ENCODE peak calls at places on chromosomes 16 and 17, in seven cellular contexts. W is neural progenitor cell, O is HepG2, P is mesendoderm, F is fibroblast of lung, Q is sigmoid colon, Y is cardiac muscle cell. Z is an unnamed sample.

GRCh38 chr16:55566432-55567175 is at the start of gene CAPNS2:
- DNase-seq in W (no peak), O (no peak), P (no peak), F (no peak), Q (no peak), Y (no peak), Z (no peak)

GRCh38 chr16:89354325-89354724 is 136.0 kb downstream of the ANKRD11 start:
- DNase-seq in W (no peak), O (no peak), P (no peak), F (no peak), Q (no peak), Y (no peak), Z (no peak)

GRCh38 chr16:89184685-89185061 is 13.1 kb downstream of the CDH15 start:
- DNase-seq in W (no peak), O (no peak), P (no peak), F (no peak), Q (no peak), Y (no peak), Z (no peak)

GRCh38 chr16:78871241-78871640 is 729.3 kb downstream of the MAF start:
- DNase-seq in W (no peak), O (no peak), P (no peak), F (no peak), Q (no peak), Y (no peak), Z (no peak)

GRCh38 chr17:19275457-19276082 is 38.4 kb downstream of the EPN2 start:
- DNase-seq in W (no peak), O (no peak), P (no peak), F (no peak), Q (no peak), Y (no peak), Z (no peak)

GRCh38 chr16:12060751-12061150 is 84.2 kb downstream of the SNX29 start:
- DNase-seq in W (no peak), O (no peak), P (no peak), F (no peak), Q (peak), Y (no peak), Z (no peak)

GRCh38 chr17:11204991-11205390 is 36.0 kb upstream of the SHISA6 start:
- DNase-seq in W (no peak), O (no peak), P (no peak), F (no peak), Q (no peak), Y (no peak), Z (no peak)

GRCh38 chr17:78891406-78892061 is 11.5 kb downstream of the CEP295NL start:
- DNase-seq in W (no peak), O (no peak), P (no peak), F (no peak), Q (no peak), Y (no peak), Z (no peak)

GRCh38 chr16:30382398-30383015 is at the start of gene SEPTIN1:
- DNase-seq in W (no peak), O (no peak), P (no peak), F (no peak), Q (no peak), Y (no peak), Z (peak)

GRCh38 chr16:87107221-87107620 is 210.0 kb downstream of the C16orf95 start:
- DNase-seq in W (no peak), O (no peak), P (no peak), F (no peak), Q (no peak), Y (no peak), Z (no peak)

GRCh38 chr17:74119049-74119580 is 84.4 kb upstream of the RPL38 start:
- DNase-seq in W (no peak), O (no peak), P (no peak), F (no peak), Q (peak), Y (no peak), Z (no peak)

GRCh38 chr16:56640076-56640475 is 1.6 kb downstream of the MT1A start:
- DNase-seq in W (no peak), O (no peak), P (no peak), F (no peak), Q (no peak), Y (no peak), Z (no peak)

GRCh38 chr16:78982344-78982743 is 618.2 kb downstream of the MAF start:
- DNase-seq in W (no peak), O (no peak), P (no peak), F (no peak), Q (no peak), Y (no peak), Z (no peak)

GRCh38 chr16:62021295-62021694 is 14.9 kb downstream of the CDH8 start:
- DNase-seq in W (no peak), O (no peak), P (no peak), F (peak), Q (no peak), Y (no peak), Z (no peak)

GRCh38 chr17:29572691-29573557 is 4.4 kb downstream of the TP53I13 start:
- DNase-seq in W (peak), O (no peak), P (no peak), F (peak), Q (peak), Y (peak), Z (no peak)

GRCh38 chr17:42087042-42087701 is 11.1 kb downstream of the ZNF385C start:
- DNase-seq in W (no peak), O (peak), P (no peak), F (no peak), Q (no peak), Y (no peak), Z (no peak)

GRCh38 chr17:40358323-40359038 is 6.1 kb downstream of the GJD3 start:
- DNase-seq in W (peak), O (peak), P (peak), F (peak), Q (peak), Y (peak), Z (peak)

GRCh38 chr17:51487947-51488346 is 227.6 kb downstream of the UTP18 start:
- DNase-seq in W (peak), O (peak), P (peak), F (no peak), Q (no peak), Y (peak), Z (no peak)

GRCh38 chr17:5191541-5192417 is at the start of gene ZNF594:
- DNase-seq in W (peak), O (peak), P (peak), F (peak), Q (peak), Y (peak), Z (peak)

GRCh38 chr16:35215287-35215686 is 1755.9 kb downstream of the TP53TG3F start:
- DNase-seq in W (no peak), O (no peak), P (no peak), F (no peak), Q (no peak), Y (no peak), Z (no peak)

GRCh38 chr17:41393294-41393693 is 4.1 kb downstream of the KRT31 start:
- DNase-seq in W (no peak), O (no peak), P (no peak), F (peak), Q (no peak), Y (peak), Z (no peak)

GRCh38 chr16:56981729-56982271 is 7.6 kb upstream of the NLRC5 start:
- DNase-seq in W (no peak), O (no peak), P (no peak), F (no peak), Q (no peak), Y (no peak), Z (no peak)

GRCh38 chr17:63740464-63741181 is 976 bp downstream of the STRADA start:
- DNase-seq in W (no peak), O (no peak), P (peak), F (peak), Q (no peak), Y (no peak), Z (peak)

GRCh38 chr17:15777717-15778116 is 45.6 kb downstream of the TBC1D26 start:
- DNase-seq in W (no peak), O (no peak), P (no peak), F (no peak), Q (no peak), Y (no peak), Z (no peak)

GRCh38 chr16:15765880-15766279 is 90.9 kb downstream of the MYH11 start:
- DNase-seq in W (peak), O (peak), P (peak), F (no peak), Q (no peak), Y (peak), Z (peak)

GRCh38 chr16:53131363-53132071 is 76.7 kb downstream of the CHD9 start:
- DNase-seq in W (no peak), O (peak), P (peak), F (peak), Q (peak), Y (peak), Z (peak)

GRCh38 chr16:4783251-4783950 is 4.7 kb downstream of the SEPTIN12 start:
- DNase-seq in W (no peak), O (no peak), P (no peak), F (no peak), Q (no peak), Y (no peak), Z (no peak)

GRCh38 chr16:57805176-57805575 is 2.9 kb upstream of the KIFC3 start:
- DNase-seq in W (no peak), O (peak), P (no peak), F (no peak), Q (no peak), Y (no peak), Z (no peak)

GRCh38 chr17:46895171-46895570 is 27.8 kb upstream of the GOSR2 start:
- DNase-seq in W (no peak), O (no peak), P (no peak), F (no peak), Q (no peak), Y (no peak), Z (no peak)

DNA sequence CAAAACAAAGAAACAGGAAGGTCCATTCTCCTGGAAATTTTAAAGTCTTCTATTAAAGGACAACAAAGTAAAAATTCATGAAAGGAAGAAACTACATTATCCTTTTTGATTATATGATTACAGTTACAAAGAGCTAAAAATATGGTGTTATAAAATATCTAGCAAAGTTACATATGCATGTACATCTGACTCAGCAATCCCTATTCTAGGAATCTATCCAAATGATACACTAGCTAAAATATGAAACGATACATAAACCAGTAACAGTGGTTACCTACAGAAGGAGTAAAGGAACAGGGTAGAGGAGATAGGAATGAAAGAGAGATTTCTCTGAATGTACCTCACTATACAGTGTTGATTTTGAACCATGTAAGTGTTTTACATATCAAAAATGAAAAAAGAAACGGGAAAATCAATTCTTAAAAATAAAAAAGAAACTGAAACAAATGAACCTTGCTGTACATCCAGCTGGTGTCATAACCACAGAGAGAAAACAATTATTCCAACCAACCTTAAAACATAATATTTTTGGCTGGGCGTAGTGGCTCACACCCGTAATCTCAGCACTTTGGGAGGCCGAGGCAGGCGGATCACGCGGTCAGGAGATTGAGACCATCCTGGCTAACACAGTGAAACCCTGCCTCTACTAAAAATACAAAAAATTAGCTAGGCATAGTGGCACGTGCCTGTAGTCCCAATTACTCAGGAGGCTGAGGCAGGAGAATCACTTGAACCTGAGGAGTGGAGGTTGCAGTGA is 41.4 kb downstream of the HYDIN start:
- DNase-seq in W (no peak), O (no peak), P (no peak), F (no peak), Q (no peak), Y (no peak), Z (no peak)
- H3K27ac ChIP-seq in W (no peak), O (no peak), P (no peak), F (no peak), Q (no peak), Y (no peak), Z (no peak)

DNA sequence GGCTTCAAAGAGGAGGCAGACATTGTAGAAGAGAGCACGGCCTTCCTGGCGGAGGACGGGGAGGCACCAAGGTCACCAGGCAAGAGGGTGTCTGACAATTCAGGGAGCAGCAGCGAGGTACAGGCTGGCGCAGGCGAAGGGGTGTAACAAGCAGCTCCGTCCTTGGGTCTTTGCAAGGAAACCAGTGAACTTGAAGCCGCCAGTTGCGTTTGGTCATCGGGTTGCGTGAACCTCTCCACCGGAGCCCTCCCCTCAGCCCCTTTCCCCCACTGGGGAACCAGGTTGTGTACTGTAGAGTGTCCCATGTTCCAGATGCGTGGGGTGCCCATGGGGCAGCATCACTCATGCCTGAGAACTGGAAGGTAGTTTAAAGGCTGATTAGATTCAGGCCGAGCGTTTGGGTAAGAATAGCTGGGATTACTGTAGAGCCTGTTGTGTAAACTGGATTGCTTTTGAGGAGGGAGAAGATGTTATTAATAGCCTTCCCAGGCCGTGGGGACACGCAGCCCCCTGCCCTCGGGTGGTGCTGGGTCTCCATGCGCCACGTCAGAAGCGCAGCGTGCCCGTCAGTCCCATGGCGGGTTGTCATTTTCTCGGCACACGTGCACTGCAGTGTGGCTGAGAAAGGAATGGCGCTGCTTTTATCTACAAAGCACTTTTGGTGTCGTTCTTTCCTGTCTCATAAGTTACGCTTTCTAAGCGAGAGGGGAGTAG is 2.5 kb downstream of the MRPL12 start:
- DNase-seq in W (no peak), O (no peak), P (no peak), F (no peak), Q (no peak), Y (no peak), Z (no peak)
- H3K27ac ChIP-seq in W (no peak), O (peak), P (no peak), F (no peak), Q (no peak), Y (no peak), Z (no peak)

GRCh38 chr16:27320261-27321012 is 6.7 kb downstream of the IL4R start:
- DNase-seq in W (no peak), O (no peak), P (no peak), F (no peak), Q (peak), Y (no peak), Z (no peak)
- H3K27ac ChIP-seq in W (no peak), O (no peak), P (no peak), F (no peak), Q (peak), Y (peak), Z (peak)

DNA sequence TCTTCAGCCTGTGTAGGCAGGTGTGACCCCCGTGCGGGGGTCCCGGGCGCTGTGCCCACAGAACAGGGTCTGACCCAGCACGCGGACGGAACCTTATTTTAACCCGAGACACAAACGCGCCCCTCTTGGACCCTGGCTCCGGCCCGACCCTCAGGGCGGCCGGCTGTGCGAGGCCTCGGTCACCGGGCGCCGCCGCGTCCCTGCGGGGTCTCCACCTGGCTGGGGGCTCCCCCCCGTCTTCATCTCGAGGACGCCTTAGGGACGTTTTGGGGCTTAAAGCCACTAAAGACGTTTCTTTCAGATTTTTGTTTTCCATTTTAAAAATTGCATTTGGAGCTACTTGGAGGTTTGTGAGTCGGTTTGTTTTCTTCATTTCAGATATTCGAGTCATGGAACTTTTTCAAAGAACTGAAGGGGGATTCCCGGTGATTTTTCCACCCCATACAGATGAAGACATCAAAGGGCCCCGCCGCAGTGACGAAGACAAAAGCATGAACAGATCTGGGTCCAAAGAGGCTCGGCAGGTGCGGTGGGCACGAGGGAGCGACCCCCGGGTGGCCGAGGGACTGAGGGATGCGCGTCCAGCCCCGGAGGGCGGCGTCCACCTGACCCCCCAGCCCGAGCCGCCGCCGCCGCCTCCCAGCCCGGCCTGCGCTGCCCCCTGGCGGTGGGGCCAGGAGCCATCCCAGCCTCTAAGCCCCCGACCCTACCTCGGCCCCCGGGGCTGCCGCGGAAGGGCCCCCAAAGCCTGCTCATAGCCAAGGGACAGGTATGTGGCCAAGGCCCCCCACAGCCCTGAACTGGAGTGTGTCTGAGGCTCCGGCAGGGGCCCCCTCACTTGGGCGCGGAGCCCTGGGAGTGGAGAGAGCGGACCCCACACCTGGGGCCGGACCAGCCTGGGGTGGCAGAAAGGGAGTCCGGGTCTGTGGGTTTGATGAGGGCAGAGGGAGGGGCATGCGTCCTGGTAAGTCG is 3.8 kb upstream of the CD7 start:
- DNase-seq in W (peak), O (no peak), P (peak), F (no peak), Q (no peak), Y (peak), Z (peak)
- H3K27ac ChIP-seq in W (no peak), O (peak), P (no peak), F (no peak), Q (no peak), Y (no peak), Z (peak)